ENCODE peak calls at places on chromosomes 6 and 20, in ten cellular contexts. One of them, this sample, is unnamed.

GRCh38 chr6:28542440-28543293 is 17.0 kb downstream of the GPX5 start:
- DNase-seq in CD8-positive, alpha-beta T cell: peak; percentile 47
- DNase-seq in effector memory CD4-positive, alpha-beta T cell: no peak
- DNase-seq in neural progenitor cell: peak; percentile 97
- DNase-seq in stimulated activated CD4-positive, alpha-beta T cell treated with anti-CD3 and anti-CD28 coated beads, Interleukin-12 subunit alpha, Interleukin-12 subunit beta, amount 100 ng/mL, for 4 hours: peak; percentile 45
- DNase-seq in B cell: no peak
- DNase-seq in activated CD4-positive, CD25-positive, alpha-beta regulatory T cell treated with anti-CD3 and anti-CD28 coated beads, Interleukin-2, amount 50 U/mL, for 72 hours: peak; percentile 49
- DNase-seq in fibroblast of lung: peak; percentile 87
- DNase-seq in activated naive CD4-positive, alpha-beta T cell treated with anti-CD3 and anti-CD28 coated beads, Interleukin-2, amount 10 ng/mL, durations not matched to agents 7 days and 5 days: peak; percentile 70
- DNase-seq in pancreas: peak; percentile 71
- DNase-seq in this sample: peak; percentile 77

GRCh38 chr6:63897459-63897858 is 261.9 kb downstream of the PHF3 start:
- DNase-seq in CD8-positive, alpha-beta T cell: no peak
- DNase-seq in effector memory CD4-positive, alpha-beta T cell: no peak
- DNase-seq in fibroblast of lung: peak; percentile 82
- DNase-seq in pancreas: no peak
- DNase-seq in activated naive CD4-positive, alpha-beta T cell treated with anti-CD3 and anti-CD28 coated beads, Interleukin-2, amount 10 ng/mL, durations not matched to agents 7 days and 5 days: no peak
- DNase-seq in activated CD4-positive, CD25-positive, alpha-beta regulatory T cell treated with anti-CD3 and anti-CD28 coated beads, Interleukin-2, amount 50 U/mL, for 72 hours: no peak
- DNase-seq in stimulated activated CD4-positive, alpha-beta T cell treated with anti-CD3 and anti-CD28 coated beads, Interleukin-12 subunit alpha, Interleukin-12 subunit beta, amount 100 ng/mL, for 4 hours: no peak
- DNase-seq in neural progenitor cell: no peak
- DNase-seq in B cell: no peak
- DNase-seq in this sample: no peak

GRCh38 chr6:24431045-24431451 is 28.3 kb downstream of the MRS2 start:
- DNase-seq in pancreas: no peak
- DNase-seq in fibroblast of lung: peak; percentile 34
- DNase-seq in B cell: peak; percentile 46
- DNase-seq in effector memory CD4-positive, alpha-beta T cell: no peak
- DNase-seq in activated naive CD4-positive, alpha-beta T cell treated with anti-CD3 and anti-CD28 coated beads, Interleukin-2, amount 10 ng/mL, durations not matched to agents 7 days and 5 days: peak; percentile 31
- DNase-seq in activated CD4-positive, CD25-positive, alpha-beta regulatory T cell treated with anti-CD3 and anti-CD28 coated beads, Interleukin-2, amount 50 U/mL, for 72 hours: no peak
- DNase-seq in stimulated activated CD4-positive, alpha-beta T cell treated with anti-CD3 and anti-CD28 coated beads, Interleukin-12 subunit alpha, Interleukin-12 subunit beta, amount 100 ng/mL, for 4 hours: no peak
- DNase-seq in neural progenitor cell: peak; percentile 28
- DNase-seq in CD8-positive, alpha-beta T cell: peak; percentile 17
- DNase-seq in this sample: peak; percentile 35

GRCh38 chr20:37729909-37730308 is 36.1 kb downstream of the CTNNBL1 start:
- DNase-seq in neural progenitor cell: no peak
- DNase-seq in pancreas: no peak
- DNase-seq in effector memory CD4-positive, alpha-beta T cell: no peak
- DNase-seq in activated naive CD4-positive, alpha-beta T cell treated with anti-CD3 and anti-CD28 coated beads, Interleukin-2, amount 10 ng/mL, durations not matched to agents 7 days and 5 days: no peak
- DNase-seq in stimulated activated CD4-positive, alpha-beta T cell treated with anti-CD3 and anti-CD28 coated beads, Interleukin-12 subunit alpha, Interleukin-12 subunit beta, amount 100 ng/mL, for 4 hours: no peak
- DNase-seq in activated CD4-positive, CD25-positive, alpha-beta regulatory T cell treated with anti-CD3 and anti-CD28 coated beads, Interleukin-2, amount 50 U/mL, for 72 hours: no peak
- DNase-seq in CD8-positive, alpha-beta T cell: no peak
- DNase-seq in B cell: no peak
- DNase-seq in fibroblast of lung: peak; percentile 53
- DNase-seq in this sample: no peak

GRCh38 chr20:57964011-57964862 is 254.4 kb upstream of the PMEPA1 start:
- DNase-seq in CD8-positive, alpha-beta T cell: no peak
- DNase-seq in B cell: no peak
- DNase-seq in activated CD4-positive, CD25-positive, alpha-beta regulatory T cell treated with anti-CD3 and anti-CD28 coated beads, Interleukin-2, amount 50 U/mL, for 72 hours: no peak
- DNase-seq in effector memory CD4-positive, alpha-beta T cell: no peak
- DNase-seq in stimulated activated CD4-positive, alpha-beta T cell treated with anti-CD3 and anti-CD28 coated beads, Interleukin-12 subunit alpha, Interleukin-12 subunit beta, amount 100 ng/mL, for 4 hours: no peak
- DNase-seq in fibroblast of lung: no peak
- DNase-seq in neural progenitor cell: no peak
- DNase-seq in pancreas: no peak
- DNase-seq in activated naive CD4-positive, alpha-beta T cell treated with anti-CD3 and anti-CD28 coated beads, Interleukin-2, amount 10 ng/mL, durations not matched to agents 7 days and 5 days: no peak
- DNase-seq in this sample: no peak

GRCh38 chr20:57387463-57387862 is 3.7 kb upstream of the RBM38 start:
- DNase-seq in activated CD4-positive, CD25-positive, alpha-beta regulatory T cell treated with anti-CD3 and anti-CD28 coated beads, Interleukin-2, amount 50 U/mL, for 72 hours: no peak
- DNase-seq in B cell: no peak
- DNase-seq in fibroblast of lung: no peak
- DNase-seq in CD8-positive, alpha-beta T cell: no peak
- DNase-seq in stimulated activated CD4-positive, alpha-beta T cell treated with anti-CD3 and anti-CD28 coated beads, Interleukin-12 subunit alpha, Interleukin-12 subunit beta, amount 100 ng/mL, for 4 hours: no peak
- DNase-seq in neural progenitor cell: no peak
- DNase-seq in activated naive CD4-positive, alpha-beta T cell treated with anti-CD3 and anti-CD28 coated beads, Interleukin-2, amount 10 ng/mL, durations not matched to agents 7 days and 5 days: peak; percentile 10
- DNase-seq in pancreas: no peak
- DNase-seq in effector memory CD4-positive, alpha-beta T cell: no peak
- DNase-seq in this sample: no peak

GRCh38 chr6:148323344-148323743 is 19.3 kb upstream of the SASH1 start:
- DNase-seq in fibroblast of lung: no peak
- DNase-seq in B cell: no peak
- DNase-seq in CD8-positive, alpha-beta T cell: no peak
- DNase-seq in pancreas: no peak
- DNase-seq in effector memory CD4-positive, alpha-beta T cell: no peak
- DNase-seq in activated naive CD4-positive, alpha-beta T cell treated with anti-CD3 and anti-CD28 coated beads, Interleukin-2, amount 10 ng/mL, durations not matched to agents 7 days and 5 days: no peak
- DNase-seq in neural progenitor cell: peak; percentile 5
- DNase-seq in stimulated activated CD4-positive, alpha-beta T cell treated with anti-CD3 and anti-CD28 coated beads, Interleukin-12 subunit alpha, Interleukin-12 subunit beta, amount 100 ng/mL, for 4 hours: no peak
- DNase-seq in activated CD4-positive, CD25-positive, alpha-beta regulatory T cell treated with anti-CD3 and anti-CD28 coated beads, Interleukin-2, amount 50 U/mL, for 72 hours: no peak
- DNase-seq in this sample: no peak

GRCh38 chr20:34475979-34476736 is 40.1 kb upstream of the DYNLRB1 start:
- DNase-seq in activated naive CD4-positive, alpha-beta T cell treated with anti-CD3 and anti-CD28 coated beads, Interleukin-2, amount 10 ng/mL, durations not matched to agents 7 days and 5 days: peak; percentile 37
- DNase-seq in fibroblast of lung: peak; percentile 44
- DNase-seq in effector memory CD4-positive, alpha-beta T cell: no peak
- DNase-seq in activated CD4-positive, CD25-positive, alpha-beta regulatory T cell treated with anti-CD3 and anti-CD28 coated beads, Interleukin-2, amount 50 U/mL, for 72 hours: peak; percentile 40
- DNase-seq in stimulated activated CD4-positive, alpha-beta T cell treated with anti-CD3 and anti-CD28 coated beads, Interleukin-12 subunit alpha, Interleukin-12 subunit beta, amount 100 ng/mL, for 4 hours: peak; percentile 22
- DNase-seq in B cell: peak; percentile 60
- DNase-seq in pancreas: peak; percentile 52
- DNase-seq in neural progenitor cell: peak; percentile 8
- DNase-seq in CD8-positive, alpha-beta T cell: peak; percentile 36
- DNase-seq in this sample: no peak

GRCh38 chr20:58717278-58718091 is 24.9 kb downstream of the NPEPL1 start:
- DNase-seq in stimulated activated CD4-positive, alpha-beta T cell treated with anti-CD3 and anti-CD28 coated beads, Interleukin-12 subunit alpha, Interleukin-12 subunit beta, amount 100 ng/mL, for 4 hours: no peak
- DNase-seq in activated CD4-positive, CD25-positive, alpha-beta regulatory T cell treated with anti-CD3 and anti-CD28 coated beads, Interleukin-2, amount 50 U/mL, for 72 hours: no peak
- DNase-seq in fibroblast of lung: no peak
- DNase-seq in CD8-positive, alpha-beta T cell: peak; percentile 3
- DNase-seq in effector memory CD4-positive, alpha-beta T cell: no peak
- DNase-seq in B cell: no peak
- DNase-seq in pancreas: peak; percentile 53
- DNase-seq in neural progenitor cell: no peak
- DNase-seq in activated naive CD4-positive, alpha-beta T cell treated with anti-CD3 and anti-CD28 coated beads, Interleukin-2, amount 10 ng/mL, durations not matched to agents 7 days and 5 days: no peak
- DNase-seq in this sample: no peak

GRCh38 chr6:151330130-151330715 is 61.1 kb downstream of the ZBTB2 start:
- DNase-seq in stimulated activated CD4-positive, alpha-beta T cell treated with anti-CD3 and anti-CD28 coated beads, Interleukin-12 subunit alpha, Interleukin-12 subunit beta, amount 100 ng/mL, for 4 hours: no peak
- DNase-seq in activated CD4-positive, CD25-positive, alpha-beta regulatory T cell treated with anti-CD3 and anti-CD28 coated beads, Interleukin-2, amount 50 U/mL, for 72 hours: no peak
- DNase-seq in B cell: no peak
- DNase-seq in effector memory CD4-positive, alpha-beta T cell: no peak
- DNase-seq in CD8-positive, alpha-beta T cell: no peak
- DNase-seq in neural progenitor cell: no peak
- DNase-seq in fibroblast of lung: peak; percentile 78
- DNase-seq in activated naive CD4-positive, alpha-beta T cell treated with anti-CD3 and anti-CD28 coated beads, Interleukin-2, amount 10 ng/mL, durations not matched to agents 7 days and 5 days: no peak
- DNase-seq in pancreas: no peak
- DNase-seq in this sample: no peak

GRCh38 chr6:40755749-40756452 is 168.7 kb upstream of the LRFN2 start:
- DNase-seq in neural progenitor cell: no peak
- DNase-seq in activated CD4-positive, CD25-positive, alpha-beta regulatory T cell treated with anti-CD3 and anti-CD28 coated beads, Interleukin-2, amount 50 U/mL, for 72 hours: no peak
- DNase-seq in effector memory CD4-positive, alpha-beta T cell: no peak
- DNase-seq in pancreas: no peak
- DNase-seq in CD8-positive, alpha-beta T cell: no peak
- DNase-seq in fibroblast of lung: peak; percentile 75
- DNase-seq in B cell: no peak
- DNase-seq in stimulated activated CD4-positive, alpha-beta T cell treated with anti-CD3 and anti-CD28 coated beads, Interleukin-12 subunit alpha, Interleukin-12 subunit beta, amount 100 ng/mL, for 4 hours: no peak
- DNase-seq in activated naive CD4-positive, alpha-beta T cell treated with anti-CD3 and anti-CD28 coated beads, Interleukin-2, amount 10 ng/mL, durations not matched to agents 7 days and 5 days: no peak
- DNase-seq in this sample: no peak

GRCh38 chr20:41038878-41039404 is 10.3 kb downstream of the TOP1 start:
- DNase-seq in stimulated activated CD4-positive, alpha-beta T cell treated with anti-CD3 and anti-CD28 coated beads, Interleukin-12 subunit alpha, Interleukin-12 subunit beta, amount 100 ng/mL, for 4 hours: no peak
- DNase-seq in effector memory CD4-positive, alpha-beta T cell: no peak
- DNase-seq in activated CD4-positive, CD25-positive, alpha-beta regulatory T cell treated with anti-CD3 and anti-CD28 coated beads, Interleukin-2, amount 50 U/mL, for 72 hours: no peak
- DNase-seq in B cell: no peak
- DNase-seq in activated naive CD4-positive, alpha-beta T cell treated with anti-CD3 and anti-CD28 coated beads, Interleukin-2, amount 10 ng/mL, durations not matched to agents 7 days and 5 days: no peak
- DNase-seq in neural progenitor cell: no peak
- DNase-seq in pancreas: no peak
- DNase-seq in fibroblast of lung: no peak
- DNase-seq in CD8-positive, alpha-beta T cell: no peak
- DNase-seq in this sample: no peak

GRCh38 chr6:36125575-36125974 is 4.7 kb upstream of the MAPK13 start:
- DNase-seq in fibroblast of lung: no peak
- DNase-seq in CD8-positive, alpha-beta T cell: no peak
- DNase-seq in B cell: peak; percentile 4
- DNase-seq in stimulated activated CD4-positive, alpha-beta T cell treated with anti-CD3 and anti-CD28 coated beads, Interleukin-12 subunit alpha, Interleukin-12 subunit beta, amount 100 ng/mL, for 4 hours: no peak
- DNase-seq in activated naive CD4-positive, alpha-beta T cell treated with anti-CD3 and anti-CD28 coated beads, Interleukin-2, amount 10 ng/mL, durations not matched to agents 7 days and 5 days: no peak
- DNase-seq in effector memory CD4-positive, alpha-beta T cell: no peak
- DNase-seq in activated CD4-positive, CD25-positive, alpha-beta regulatory T cell treated with anti-CD3 and anti-CD28 coated beads, Interleukin-2, amount 50 U/mL, for 72 hours: no peak
- DNase-seq in neural progenitor cell: no peak
- DNase-seq in pancreas: no peak
- DNase-seq in this sample: no peak

GRCh38 chr6:328184-328670 is 35.9 kb downstream of the DUSP22 start:
- DNase-seq in pancreas: no peak
- DNase-seq in neural progenitor cell: no peak
- DNase-seq in effector memory CD4-positive, alpha-beta T cell: no peak
- DNase-seq in B cell: no peak
- DNase-seq in activated CD4-positive, CD25-positive, alpha-beta regulatory T cell treated with anti-CD3 and anti-CD28 coated beads, Interleukin-2, amount 50 U/mL, for 72 hours: peak; percentile 27
- DNase-seq in activated naive CD4-positive, alpha-beta T cell treated with anti-CD3 and anti-CD28 coated beads, Interleukin-2, amount 10 ng/mL, durations not matched to agents 7 days and 5 days: no peak
- DNase-seq in stimulated activated CD4-positive, alpha-beta T cell treated with anti-CD3 and anti-CD28 coated beads, Interleukin-12 subunit alpha, Interleukin-12 subunit beta, amount 100 ng/mL, for 4 hours: no peak
- DNase-seq in CD8-positive, alpha-beta T cell: no peak
- DNase-seq in fibroblast of lung: peak; percentile 92
- DNase-seq in this sample: no peak

GRCh38 chr6:4943716-4944115 is 60.1 kb downstream of the RPP40 start:
- DNase-seq in effector memory CD4-positive, alpha-beta T cell: no peak
- DNase-seq in B cell: no peak
- DNase-seq in neural progenitor cell: no peak
- DNase-seq in fibroblast of lung: no peak
- DNase-seq in activated CD4-positive, CD25-positive, alpha-beta regulatory T cell treated with anti-CD3 and anti-CD28 coated beads, Interleukin-2, amount 50 U/mL, for 72 hours: no peak
- DNase-seq in pancreas: no peak
- DNase-seq in activated naive CD4-positive, alpha-beta T cell treated with anti-CD3 and anti-CD28 coated beads, Interleukin-2, amount 10 ng/mL, durations not matched to agents 7 days and 5 days: no peak
- DNase-seq in CD8-positive, alpha-beta T cell: no peak
- DNase-seq in stimulated activated CD4-positive, alpha-beta T cell treated with anti-CD3 and anti-CD28 coated beads, Interleukin-12 subunit alpha, Interleukin-12 subunit beta, amount 100 ng/mL, for 4 hours: no peak
- DNase-seq in this sample: no peak

GRCh38 chr6:45728674-45729073 is 287.0 kb downstream of the CLIC5 start:
- DNase-seq in fibroblast of lung: peak; percentile 74
- DNase-seq in activated CD4-positive, CD25-positive, alpha-beta regulatory T cell treated with anti-CD3 and anti-CD28 coated beads, Interleukin-2, amount 50 U/mL, for 72 hours: no peak
- DNase-seq in activated naive CD4-positive, alpha-beta T cell treated with anti-CD3 and anti-CD28 coated beads, Interleukin-2, amount 10 ng/mL, durations not matched to agents 7 days and 5 days: no peak
- DNase-seq in effector memory CD4-positive, alpha-beta T cell: no peak
- DNase-seq in CD8-positive, alpha-beta T cell: no peak
- DNase-seq in B cell: no peak
- DNase-seq in stimulated activated CD4-positive, alpha-beta T cell treated with anti-CD3 and anti-CD28 coated beads, Interleukin-12 subunit alpha, Interleukin-12 subunit beta, amount 100 ng/mL, for 4 hours: no peak
- DNase-seq in neural progenitor cell: no peak
- DNase-seq in pancreas: no peak
- DNase-seq in this sample: no peak

GRCh38 chr20:53628076-53628475 is 34.4 kb upstream of the ZNF217 start:
- DNase-seq in pancreas: no peak
- DNase-seq in stimulated activated CD4-positive, alpha-beta T cell treated with anti-CD3 and anti-CD28 coated beads, Interleukin-12 subunit alpha, Interleukin-12 subunit beta, amount 100 ng/mL, for 4 hours: no peak
- DNase-seq in activated CD4-positive, CD25-positive, alpha-beta regulatory T cell treated with anti-CD3 and anti-CD28 coated beads, Interleukin-2, amount 50 U/mL, for 72 hours: no peak
- DNase-seq in activated naive CD4-positive, alpha-beta T cell treated with anti-CD3 and anti-CD28 coated beads, Interleukin-2, amount 10 ng/mL, durations not matched to agents 7 days and 5 days: no peak
- DNase-seq in neural progenitor cell: no peak
- DNase-seq in CD8-positive, alpha-beta T cell: no peak
- DNase-seq in effector memory CD4-positive, alpha-beta T cell: no peak
- DNase-seq in B cell: no peak
- DNase-seq in fibroblast of lung: no peak
- DNase-seq in this sample: no peak

GRCh38 chr6:87697581-87698552 is 4.2 kb downstream of the AKIRIN2 start:
- DNase-seq in effector memory CD4-positive, alpha-beta T cell: no peak
- DNase-seq in B cell: no peak
- DNase-seq in neural progenitor cell: peak; percentile 19
- DNase-seq in activated CD4-positive, CD25-positive, alpha-beta regulatory T cell treated with anti-CD3 and anti-CD28 coated beads, Interleukin-2, amount 50 U/mL, for 72 hours: no peak
- DNase-seq in CD8-positive, alpha-beta T cell: no peak
- DNase-seq in pancreas: no peak
- DNase-seq in stimulated activated CD4-positive, alpha-beta T cell treated with anti-CD3 and anti-CD28 coated beads, Interleukin-12 subunit alpha, Interleukin-12 subunit beta, amount 100 ng/mL, for 4 hours: no peak
- DNase-seq in fibroblast of lung: peak; percentile 95
- DNase-seq in activated naive CD4-positive, alpha-beta T cell treated with anti-CD3 and anti-CD28 coated beads, Interleukin-2, amount 10 ng/mL, durations not matched to agents 7 days and 5 days: no peak
- DNase-seq in this sample: no peak

GRCh38 chr20:22465622-22466446 is 118.5 kb downstream of the FOXA2 start:
- DNase-seq in neural progenitor cell: no peak
- DNase-seq in CD8-positive, alpha-beta T cell: no peak
- DNase-seq in fibroblast of lung: no peak
- DNase-seq in effector memory CD4-positive, alpha-beta T cell: no peak
- DNase-seq in B cell: no peak
- DNase-seq in activated CD4-positive, CD25-positive, alpha-beta regulatory T cell treated with anti-CD3 and anti-CD28 coated beads, Interleukin-2, amount 50 U/mL, for 72 hours: no peak
- DNase-seq in pancreas: no peak
- DNase-seq in activated naive CD4-positive, alpha-beta T cell treated with anti-CD3 and anti-CD28 coated beads, Interleukin-2, amount 10 ng/mL, durations not matched to agents 7 days and 5 days: no peak
- DNase-seq in stimulated activated CD4-positive, alpha-beta T cell treated with anti-CD3 and anti-CD28 coated beads, Interleukin-12 subunit alpha, Interleukin-12 subunit beta, amount 100 ng/mL, for 4 hours: no peak
- DNase-seq in this sample: no peak

GRCh38 chr6:114009192-114009591 is 38.2 kb upstream of the HDAC2 start:
- DNase-seq in CD8-positive, alpha-beta T cell: no peak
- DNase-seq in activated naive CD4-positive, alpha-beta T cell treated with anti-CD3 and anti-CD28 coated beads, Interleukin-2, amount 10 ng/mL, durations not matched to agents 7 days and 5 days: no peak
- DNase-seq in B cell: no peak
- DNase-seq in effector memory CD4-positive, alpha-beta T cell: no peak
- DNase-seq in neural progenitor cell: no peak
- DNase-seq in pancreas: no peak
- DNase-seq in activated CD4-positive, CD25-positive, alpha-beta regulatory T cell treated with anti-CD3 and anti-CD28 coated beads, Interleukin-2, amount 50 U/mL, for 72 hours: no peak
- DNase-seq in fibroblast of lung: no peak
- DNase-seq in stimulated activated CD4-positive, alpha-beta T cell treated with anti-CD3 and anti-CD28 coated beads, Interleukin-12 subunit alpha, Interleukin-12 subunit beta, amount 100 ng/mL, for 4 hours: no peak
- DNase-seq in this sample: no peak

GRCh38 chr6:5159162-5159561 is 74.0 kb downstream of the PPP1R3G start:
- DNase-seq in activated CD4-positive, CD25-positive, alpha-beta regulatory T cell treated with anti-CD3 and anti-CD28 coated beads, Interleukin-2, amount 50 U/mL, for 72 hours: no peak
- DNase-seq in fibroblast of lung: no peak
- DNase-seq in B cell: no peak
- DNase-seq in effector memory CD4-positive, alpha-beta T cell: no peak
- DNase-seq in stimulated activated CD4-positive, alpha-beta T cell treated with anti-CD3 and anti-CD28 coated beads, Interleukin-12 subunit alpha, Interleukin-12 subunit beta, amount 100 ng/mL, for 4 hours: no peak
- DNase-seq in pancreas: no peak
- DNase-seq in neural progenitor cell: no peak
- DNase-seq in CD8-positive, alpha-beta T cell: no peak
- DNase-seq in activated naive CD4-positive, alpha-beta T cell treated with anti-CD3 and anti-CD28 coated beads, Interleukin-2, amount 10 ng/mL, durations not matched to agents 7 days and 5 days: no peak
- DNase-seq in this sample: no peak

GRCh38 chr6:4032475-4032874 is 46.5 kb downstream of the FAM217A start:
- DNase-seq in neural progenitor cell: no peak
- DNase-seq in fibroblast of lung: no peak
- DNase-seq in activated naive CD4-positive, alpha-beta T cell treated with anti-CD3 and anti-CD28 coated beads, Interleukin-2, amount 10 ng/mL, durations not matched to agents 7 days and 5 days: no peak
- DNase-seq in pancreas: no peak
- DNase-seq in CD8-positive, alpha-beta T cell: no peak
- DNase-seq in B cell: no peak
- DNase-seq in activated CD4-positive, CD25-positive, alpha-beta regulatory T cell treated with anti-CD3 and anti-CD28 coated beads, Interleukin-2, amount 50 U/mL, for 72 hours: no peak
- DNase-seq in effector memory CD4-positive, alpha-beta T cell: no peak
- DNase-seq in stimulated activated CD4-positive, alpha-beta T cell treated with anti-CD3 and anti-CD28 coated beads, Interleukin-12 subunit alpha, Interleukin-12 subunit beta, amount 100 ng/mL, for 4 hours: no peak
- DNase-seq in this sample: no peak